ENCODE peak calls at places on chromosome 7, in four cellular contexts. C is GM12878, I is endothelial cell, R is iPS-NIHi11. P is an unnamed sample.

GRCh38 chr7:131424219-131424822 is 96.6 kb downstream of the MKLN1 start:
- DNase-seq in R (peak; percentile 15), C (peak; percentile 4), I (no peak), P (no peak)

GRCh38 chr7:4056552-4057288 is 625.4 kb upstream of the FOXK1 start:
- DNase-seq in R (no peak), C (no peak), I (no peak), P (no peak)

GRCh38 chr7:94698275-94698674 is 42.3 kb upstream of the SGCE start:
- DNase-seq in R (no peak), I (no peak), C (no peak), P (no peak)

GRCh38 chr7:13850185-13850752 is 139.2 kb downstream of the ETV1 start:
- DNase-seq in C (peak; percentile 9), I (no peak), R (peak; percentile 16), P (peak; percentile 91)

GRCh38 chr7:87148332-87148955 is 3.8 kb upstream of the DMTF1 start:
- DNase-seq in I (no peak), C (no peak), R (no peak), P (no peak)

GRCh38 chr7:151410405-151411390 is 860 bp upstream of the WDR86 start:
- DNase-seq in I (peak; percentile 55), R (peak; percentile 82), C (no peak), P (no peak)

GRCh38 chr7:77282897-77283296 is 83.3 kb upstream of the FGL2 start:
- DNase-seq in I (no peak), R (no peak), C (no peak), P (no peak)

GRCh38 chr7:27515933-27516332 is 146.8 kb downstream of the HIBADH start:
- DNase-seq in R (no peak), C (no peak), I (no peak), P (no peak)

GRCh38 chr7:17770710-17771375 is 169.5 kb downstream of the SNX13 start:
- DNase-seq in I (no peak), C (no peak), R (no peak), P (peak; percentile 88)

GRCh38 chr7:45670227-45670626 is 96.1 kb downstream of the ADCY1 start:
- DNase-seq in I (no peak), R (no peak), C (no peak), P (no peak)

GRCh38 chr7:137094-137861 is 55.1 kb upstream of the FAM20C start:
- DNase-seq in C (no peak), I (no peak), R (no peak), P (no peak)

GRCh38 chr7:22732556-22733126 is 5.6 kb downstream of the IL6 start:
- DNase-seq in I (no peak), C (no peak), R (no peak), P (no peak)

GRCh38 chr7:91228927-91229326 is 35.3 kb upstream of the FZD1 start:
- DNase-seq in I (no peak), R (no peak), C (no peak), P (no peak)

P was measured in SIG-M5.